ENCODE peak calls at places on chromosomes 3 and 15, in five cellular contexts. O is ELR, J is neural progenitor cell, F is EL, W is NCI-H2029 treated with DMSO at 0.1 percent for 48 hours. I is an unnamed sample.

GRCh38 chr3:45462522-45463262 is 74.3 kb downstream of the LARS2 start:
- DNase-seq in O (no peak), J (no peak), W (no peak), F (no peak), I (no peak)

GRCh38 chr15:80141916-80142598 is 10.7 kb upstream of the FAH start:
- DNase-seq in W (no peak), F (no peak), J (no peak), O (no peak), I (no peak)

GRCh38 chr15:99504823-99505551 is 60.8 kb upstream of the MEF2A start:
- DNase-seq in W (no peak), J (no peak), O (peak), F (no peak), I (peak)

GRCh38 chr3:5426094-5426883 is 238.8 kb downstream of the EDEM1 start:
- DNase-seq in J (peak), W (peak), O (peak), F (peak), I (peak)

GRCh38 chr15:70383856-70384255 is 286.1 kb upstream of the TLE3 start:
- DNase-seq in J (no peak), F (no peak), W (no peak), O (no peak), I (no peak)

GRCh38 chr3:46500631-46501377 is 3.0 kb downstream of the RTP3 start:
- DNase-seq in W (no peak), F (peak), J (no peak), O (peak), I (no peak)

GRCh38 chr15:52208306-52208946 is 17.2 kb upstream of the GNB5 start:
- DNase-seq in W (peak), J (peak), F (peak), O (peak), I (peak)

GRCh38 chr15:90918034-90918788 is 14.1 kb downstream of the HDDC3 start:
- DNase-seq in W (no peak), J (no peak), F (no peak), O (no peak), I (no peak)

GRCh38 chr3:72191211-72191960 is 406.4 kb upstream of the PROK2 start:
- DNase-seq in W (no peak), O (no peak), J (no peak), F (no peak), I (no peak)

GRCh38 chr15:63858881-63859280 is 25.1 kb upstream of the HERC1 start:
- DNase-seq in F (peak), J (no peak), W (no peak), O (peak), I (peak)

GRCh38 chr15:57751177-57751800 is 44.8 kb downstream of the POLR2M start:
- DNase-seq in J (peak), O (peak), W (no peak), F (peak), I (peak)

GRCh38 chr3:52402101-52402521 is 42.8 kb downstream of the SEMA3G start:
- DNase-seq in J (no peak), O (no peak), W (no peak), F (no peak), I (no peak)

GRCh38 chr15:55846108-55846707 is 103.3 kb upstream of the PRTG start:
- DNase-seq in F (peak), W (no peak), J (peak), O (peak), I (peak)

GRCh38 chr15:75775296-75776074 is 62.8 kb upstream of the CSPG4 start:
- DNase-seq in W (no peak), O (peak), F (peak), J (peak), I (no peak)

GRCh38 chr3:38031022-38031994 is 1.9 kb upstream of the PLCD1 start:
- DNase-seq in J (no peak), F (peak), W (no peak), O (peak), I (no peak)

GRCh38 chr3:70982700-70983140 is 600.8 kb downstream of the FOXP1 start:
- DNase-seq in O (peak), J (peak), F (peak), W (no peak), I (peak)

GRCh38 chr3:128283429-128283828 is 130.1 kb downstream of the EEFSEC start:
- DNase-seq in W (no peak), F (no peak), O (no peak), J (no peak), I (no peak)

GRCh38 chr15:63564093-63564492 is 33.1 kb upstream of the FBXL22 start:
- DNase-seq in F (no peak), W (no peak), O (no peak), J (no peak), I (no peak)

GRCh38 chr3:73687081-73688004 is 62.6 kb upstream of the PDZRN3 start:
- DNase-seq in J (no peak), O (no peak), F (peak), W (no peak), I (no peak)

GRCh38 chr3:126998320-126998719 is 15.4 kb downstream of the PLXNA1 start:
- DNase-seq in W (no peak), J (no peak), O (no peak), F (no peak), I (no peak)

GRCh38 chr3:72897758-72898007 is 9.8 kb downstream of the GXYLT2 start:
- DNase-seq in W (no peak), O (no peak), F (no peak), J (no peak), I (no peak)

GRCh38 chr15:58932791-58933310 is 628 bp downstream of the SLTM start:
- DNase-seq in O (peak), J (no peak), F (peak), W (no peak), I (peak)

GRCh38 chr15:89088605-89089315 is 504 bp downstream of the ABHD2 start:
- DNase-seq in J (peak), O (peak), F (no peak), W (no peak), I (peak)

GRCh38 chr3:149886957-149887356 is 73.9 kb downstream of the RNF13 start:
- DNase-seq in F (no peak), J (peak), W (no peak), O (peak), I (no peak)

GRCh38 chr15:90871716-90872480 is 3.5 kb downstream of the FURIN start:
- DNase-seq in F (peak), W (no peak), O (no peak), J (peak), I (peak)

GRCh38 chr3:24299801-24300626 is 194.6 kb downstream of the THRB start:
- DNase-seq in O (peak), W (no peak), F (peak), J (no peak), I (peak)

GRCh38 chr3:28467414-28467813 is 118.8 kb upstream of the AZI2 start:
- DNase-seq in O (peak), W (no peak), J (no peak), F (no peak), I (no peak)

GRCh38 chr15:69730281-69731235 is 277.9 kb downstream of the RPLP1 start:
- DNase-seq in J (no peak), W (no peak), F (no peak), O (no peak), I (peak)

GRCh38 chr3:169841171-169841570 is 28.5 kb upstream of the LRRC34 start:
- DNase-seq in W (no peak), F (no peak), J (no peak), O (no peak), I (no peak)

I was measured in endothelial cell of umbilical vein.